ENCODE peak calls at places on chromosome 6, in five cellular contexts. One of them, this sample, is unnamed.

GRCh38 chr6:35797837-35798526 is 859 bp upstream of the CLPS start:
- DNase-seq in GM12878: no peak
- DNase-seq in HepG2: no peak
- DNase-seq in H1: no peak
- DNase-seq in SK-N-SH: peak
- DNase-seq in this sample: no peak

GRCh38 chr6:168105813-168106660 is 27.0 kb upstream of the FRMD1 start:
- DNase-seq in GM12878: no peak
- DNase-seq in HepG2: no peak
- DNase-seq in H1: no peak
- DNase-seq in SK-N-SH: peak
- DNase-seq in this sample: no peak

GRCh38 chr6:75422024-75422639 is 71.5 kb downstream of the FILIP1 start:
- DNase-seq in GM12878: no peak
- DNase-seq in HepG2: no peak
- DNase-seq in H1: no peak
- DNase-seq in SK-N-SH: no peak
- DNase-seq in this sample: no peak

GRCh38 chr6:160088069-160088773 is 33.4 kb upstream of the SLC22A1 start:
- DNase-seq in GM12878: no peak
- DNase-seq in HepG2: peak
- DNase-seq in H1: peak
- DNase-seq in SK-N-SH: peak
- DNase-seq in this sample: no peak

GRCh38 chr6:96505363-96505762 is 16.2 kb upstream of the UFL1 start:
- DNase-seq in GM12878: no peak
- DNase-seq in HepG2: no peak
- DNase-seq in H1: no peak
- DNase-seq in SK-N-SH: no peak
- DNase-seq in this sample: no peak

GRCh38 chr6:17987576-17988421 is at the start of gene KIF13A:
- DNase-seq in GM12878: no peak
- DNase-seq in HepG2: peak
- DNase-seq in H1: peak
- DNase-seq in SK-N-SH: peak
- DNase-seq in this sample: peak

GRCh38 chr6:48027704-48028435 is 83.1 kb downstream of the PTCHD4 start:
- DNase-seq in GM12878: no peak
- DNase-seq in HepG2: no peak
- DNase-seq in H1: no peak
- DNase-seq in SK-N-SH: no peak
- DNase-seq in this sample: no peak

GRCh38 chr6:25359891-25360290 is 80.7 kb downstream of the CARMIL1 start:
- DNase-seq in GM12878: no peak
- DNase-seq in HepG2: no peak
- DNase-seq in H1: no peak
- DNase-seq in SK-N-SH: no peak
- DNase-seq in this sample: no peak

GRCh38 chr6:169041078-169041477 is 212.6 kb downstream of the THBS2 start:
- DNase-seq in GM12878: no peak
- DNase-seq in HepG2: no peak
- DNase-seq in H1: no peak
- DNase-seq in SK-N-SH: no peak
- DNase-seq in this sample: no peak

GRCh38 chr6:132811276-132811675 is 3.1 kb upstream of the RPS12 start:
- DNase-seq in GM12878: no peak
- DNase-seq in HepG2: peak
- DNase-seq in H1: no peak
- DNase-seq in SK-N-SH: no peak
- DNase-seq in this sample: no peak

GRCh38 chr6:7590918-7591302 is 912 bp downstream of the SNRNP48 start:
- DNase-seq in GM12878: no peak
- DNase-seq in HepG2: peak
- DNase-seq in H1: no peak
- DNase-seq in SK-N-SH: peak
- DNase-seq in this sample: peak
- TF ChIP-seq GABPA in GM12878: no peak
- TF ChIP-seq GABPA in HepG2: no peak
- TF ChIP-seq GABPA in H1: no peak
- TF ChIP-seq GABPA in SK-N-SH: no peak
- TF ChIP-seq GABPA in this sample: no peak

DNA sequence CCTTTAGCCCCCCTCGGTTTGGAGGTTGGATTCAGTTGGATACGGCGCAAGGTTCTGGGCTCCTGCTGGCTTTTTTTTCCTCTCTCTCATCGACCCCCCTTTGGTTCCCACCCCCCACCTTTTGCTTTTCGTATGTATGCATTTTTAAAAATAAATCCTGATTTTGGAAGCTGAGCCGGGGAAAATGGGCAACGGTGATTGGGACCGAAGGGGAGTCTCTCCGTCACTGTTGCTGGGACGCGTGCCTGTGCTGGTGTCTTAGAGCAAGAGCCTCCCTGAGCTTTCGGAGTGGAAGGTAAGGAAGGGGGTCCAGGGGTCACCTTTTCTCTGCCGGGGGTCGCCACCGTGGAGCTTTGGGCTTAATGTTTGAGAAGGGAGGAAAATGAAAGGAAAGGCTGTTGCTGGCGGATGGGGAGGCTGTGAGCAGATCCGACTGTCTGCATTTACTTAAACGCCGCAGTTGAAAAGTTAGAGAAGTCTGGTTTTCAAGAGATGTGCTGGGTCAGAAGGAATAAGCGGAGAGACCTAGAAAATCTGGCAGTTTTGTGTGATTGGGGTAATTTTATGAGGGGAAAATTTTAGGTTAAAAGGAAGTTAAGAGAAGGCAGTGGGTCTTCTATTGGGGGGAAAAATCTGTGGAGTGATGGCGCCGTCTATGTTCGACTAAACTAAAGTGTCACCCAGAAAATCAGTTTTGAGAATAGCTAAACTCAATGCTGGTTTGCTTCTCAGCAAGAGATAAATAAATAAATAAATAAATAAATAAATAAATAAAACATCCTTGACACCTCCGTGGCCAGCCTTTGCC is 828 bp downstream of the ADGRB3 start:
- DNase-seq in GM12878: no peak
- DNase-seq in HepG2: no peak
- DNase-seq in H1: peak
- DNase-seq in SK-N-SH: peak
- DNase-seq in this sample: no peak
- TF ChIP-seq GABPA in GM12878: no peak
- TF ChIP-seq GABPA in HepG2: no peak
- TF ChIP-seq GABPA in H1: no peak
- TF ChIP-seq GABPA in SK-N-SH: no peak
- TF ChIP-seq GABPA in this sample: no peak

DNA sequence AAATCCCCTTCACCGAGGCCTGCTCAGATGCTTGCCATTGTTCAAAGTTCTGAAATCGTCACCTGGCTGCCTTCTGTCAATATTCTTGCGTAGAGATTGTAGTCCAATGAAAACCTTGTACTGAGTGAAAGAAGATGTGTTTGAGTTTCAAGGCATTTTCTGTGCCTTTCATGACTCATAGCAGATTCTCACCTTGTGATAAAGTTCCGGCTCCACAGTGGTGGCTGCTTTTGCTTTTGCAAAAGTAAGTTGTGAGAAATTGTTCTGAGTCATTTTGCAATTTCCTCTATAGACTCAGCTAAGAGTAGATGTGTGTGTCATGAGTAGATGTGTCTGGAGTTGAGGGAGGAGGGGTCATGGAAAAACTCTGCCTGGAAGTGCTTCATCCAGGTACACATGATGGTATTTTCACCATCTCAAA is 39.8 kb upstream of the CLDN20 start:
- DNase-seq in GM12878: peak
- DNase-seq in HepG2: peak
- DNase-seq in H1: no peak
- DNase-seq in SK-N-SH: no peak
- DNase-seq in this sample: peak
- TF ChIP-seq GABPA in GM12878: peak
- TF ChIP-seq GABPA in HepG2: no peak
- TF ChIP-seq GABPA in H1: no peak
- TF ChIP-seq GABPA in SK-N-SH: no peak
- TF ChIP-seq GABPA in this sample: no peak

DNA sequence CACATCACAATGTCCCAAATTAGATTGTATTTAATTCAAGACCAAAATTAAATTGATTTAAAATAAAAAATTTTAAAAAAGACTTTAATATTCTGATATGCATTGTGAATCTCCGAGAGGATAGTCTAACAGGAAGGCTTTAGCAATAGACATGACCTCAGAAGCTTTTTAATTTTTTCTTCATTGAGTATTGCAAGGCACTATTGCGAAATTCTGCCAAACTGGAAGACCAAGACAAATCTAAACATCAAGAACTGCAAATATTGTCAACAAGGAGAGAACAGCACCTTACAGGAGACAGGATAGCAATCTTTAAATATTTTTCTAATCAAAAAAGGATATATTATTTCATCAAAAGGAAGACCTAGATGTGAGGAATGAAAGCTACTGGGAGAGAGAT is 56.9 kb downstream of the BMP5 start:
- DNase-seq in GM12878: no peak
- DNase-seq in HepG2: no peak
- DNase-seq in H1: no peak
- DNase-seq in SK-N-SH: no peak
- DNase-seq in this sample: peak
- TF ChIP-seq GABPA in GM12878: no peak
- TF ChIP-seq GABPA in HepG2: no peak
- TF ChIP-seq GABPA in H1: no peak
- TF ChIP-seq GABPA in SK-N-SH: no peak
- TF ChIP-seq GABPA in this sample: no peak

DNA sequence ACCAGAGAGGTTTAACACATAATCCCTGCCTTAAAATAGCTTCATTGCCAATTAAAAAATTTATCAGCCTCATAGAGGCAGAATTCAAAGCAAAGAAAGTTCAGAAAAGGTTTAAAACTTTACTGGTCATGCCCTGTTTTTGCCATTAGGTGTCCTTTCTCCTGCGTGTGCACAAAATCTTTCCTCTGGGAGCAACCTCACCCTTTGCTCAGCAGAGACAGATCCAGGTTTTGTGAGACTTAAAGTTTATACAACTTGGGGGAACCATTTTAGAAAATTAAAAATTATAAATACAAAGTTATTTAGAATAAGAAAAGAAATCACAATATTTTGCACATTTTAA is 41.8 kb upstream of the SLC22A16 start:
- DNase-seq in GM12878: no peak
- DNase-seq in HepG2: peak
- DNase-seq in H1: no peak
- DNase-seq in SK-N-SH: peak
- DNase-seq in this sample: no peak
- TF ChIP-seq GABPA in GM12878: no peak
- TF ChIP-seq GABPA in HepG2: no peak
- TF ChIP-seq GABPA in H1: no peak
- TF ChIP-seq GABPA in SK-N-SH: no peak
- TF ChIP-seq GABPA in this sample: no peak

GRCh38 chr6:8821921-8822512 is 386.7 kb upstream of the SLC35B3 start:
- DNase-seq in GM12878: no peak
- DNase-seq in HepG2: no peak
- DNase-seq in H1: no peak
- DNase-seq in SK-N-SH: no peak
- DNase-seq in this sample: no peak

GRCh38 chr6:8825726-8826125 is 390.4 kb upstream of the SLC35B3 start:
- DNase-seq in GM12878: no peak
- DNase-seq in HepG2: no peak
- DNase-seq in H1: no peak
- DNase-seq in SK-N-SH: no peak
- DNase-seq in this sample: no peak

GRCh38 chr6:8814440-8815000 is 379.2 kb upstream of the SLC35B3 start:
- DNase-seq in GM12878: no peak
- DNase-seq in HepG2: no peak
- DNase-seq in H1: no peak
- DNase-seq in SK-N-SH: no peak
- DNase-seq in this sample: no peak

GRCh38 chr6:8819446-8819845 is 384.1 kb upstream of the SLC35B3 start:
- DNase-seq in GM12878: no peak
- DNase-seq in HepG2: no peak
- DNase-seq in H1: no peak
- DNase-seq in SK-N-SH: no peak
- DNase-seq in this sample: no peak

GRCh38 chr6:8820313-8820712 is 385.0 kb upstream of the SLC35B3 start:
- DNase-seq in GM12878: no peak
- DNase-seq in HepG2: no peak
- DNase-seq in H1: no peak
- DNase-seq in SK-N-SH: no peak
- DNase-seq in this sample: no peak
- TF ChIP-seq GABPA in GM12878: no peak
- TF ChIP-seq GABPA in HepG2: no peak
- TF ChIP-seq GABPA in H1: no peak
- TF ChIP-seq GABPA in SK-N-SH: no peak
- TF ChIP-seq GABPA in this sample: no peak